ENCODE peak calls at places on chromosomes 13 and 19, in five cellular contexts. O is activated B cell treated with CpG ODN at 0.5 μM for 24 hours, S is brain microvascular endothelial cell, I is neural progenitor cell, R is fibroblast of the aortic adventitia. W is an unnamed sample.

GRCh38 chr13:35478384-35479222 is 2.1 kb upstream of the MAB21L1 start:
- DNase-seq in O (no peak), I (peak), S (no peak), R (no peak), W (no peak)

GRCh38 chr19:16368385-16369305 is 44.0 kb downstream of the KLF2 start:
- DNase-seq in O (no peak), I (no peak), S (no peak), R (no peak), W (no peak)

GRCh38 chr13:93286047-93286446 is 59.4 kb downstream of the GPC6 start:
- DNase-seq in O (no peak), I (peak), S (no peak), R (no peak), W (no peak)

GRCh38 chr19:47267350-47267759 is 7.3 kb upstream of the INAFM1 start:
- DNase-seq in R (no peak), I (no peak), S (no peak), O (no peak), W (peak)

GRCh38 chr13:109628251-109628699 is 158.1 kb downstream of the IRS2 start:
- DNase-seq in S (peak), R (peak), O (no peak), I (no peak), W (no peak)

GRCh38 chr19:44356383-44357111 is at the start of gene ZNF112:
- DNase-seq in S (peak), I (peak), R (peak), O (peak), W (no peak)

GRCh38 chr13:21100994-21101757 is 39.8 kb upstream of the LATS2 start:
- DNase-seq in R (no peak), I (no peak), O (no peak), S (no peak), W (no peak)

GRCh38 chr13:59497845-59498244 is 665.9 kb downstream of the DIAPH3 start:
- DNase-seq in I (no peak), R (no peak), O (no peak), S (no peak), W (no peak)

GRCh38 chr13:103931885-103932284 is 865.7 kb upstream of the SLC10A2 start:
- DNase-seq in S (no peak), O (no peak), I (no peak), R (no peak), W (no peak)

GRCh38 chr19:33241530-33242101 is 16.0 kb upstream of the SLC7A10 start:
- DNase-seq in I (peak), S (no peak), R (no peak), O (no peak), W (no peak)

GRCh38 chr19:9914315-9915207 is 21.8 kb downstream of the OLFM2 start:
- DNase-seq in I (peak), S (peak), R (peak), O (peak), W (peak)

GRCh38 chr13:20390526-20391175 is 135.0 kb downstream of the CRYL1 start:
- DNase-seq in I (no peak), R (no peak), O (no peak), S (no peak), W (no peak)

GRCh38 chr13:75825161-75825560 is 189.0 kb downstream of the LMO7 start:
- DNase-seq in O (no peak), S (no peak), R (no peak), I (no peak), W (no peak)

GRCh38 chr19:4208385-4209094 is 20.8 kb upstream of the EBI3 start:
- DNase-seq in S (peak), I (peak), O (no peak), R (no peak), W (peak)

GRCh38 chr19:31286491-31286890 is 62.7 kb downstream of the TSHZ3 start:
- DNase-seq in S (no peak), I (no peak), R (no peak), O (no peak), W (no peak)

GRCh38 chr19:17307876-17308377 is 1.4 kb upstream of the DDA1 start:
- DNase-seq in R (no peak), I (no peak), S (no peak), O (no peak), W (no peak)

GRCh38 chr13:58619396-58620113 is 988.0 kb downstream of the PCDH17 start:
- DNase-seq in R (no peak), O (no peak), I (peak), S (no peak), W (no peak)

GRCh38 chr13:28493740-28494536 is 990 bp downstream of the FLT1 start:
- DNase-seq in I (peak), S (no peak), O (peak), R (no peak), W (no peak)

GRCh38 chr19:55463583-55464031 is 944 bp downstream of the C19orf85 start:
- DNase-seq in I (no peak), O (no peak), R (no peak), S (no peak), W (no peak)

GRCh38 chr13:34522818-34523217 is 419.3 kb upstream of the NBEA start:
- DNase-seq in I (no peak), O (no peak), R (no peak), S (no peak), W (no peak)

GRCh38 chr13:39779337-39780270 is 124.1 kb downstream of the COG6 start:
- DNase-seq in S (peak), I (no peak), O (no peak), R (peak), W (no peak)

GRCh38 chr13:24127116-24127631 is 33.3 kb upstream of the SPATA13 start:
- DNase-seq in R (no peak), I (no peak), S (no peak), O (no peak), W (no peak)

GRCh38 chr13:74009100-74009668 is 125.0 kb downstream of the KLF12 start:
- DNase-seq in I (no peak), S (no peak), R (no peak), O (no peak), W (no peak)

GRCh38 chr13:44141213-44141724 is 232.4 kb upstream of the SERP2 start:
- DNase-seq in S (no peak), R (peak), O (no peak), I (peak), W (no peak)

GRCh38 chr13:43388282-43389034 is 365.1 kb downstream of the DNAJC15 start:
- DNase-seq in O (no peak), S (no peak), R (no peak), I (no peak), W (no peak)

GRCh38 chr13:113428469-113428865 is 24.8 kb downstream of the ADPRHL1 start:
- DNase-seq in O (no peak), S (no peak), R (no peak), I (no peak), W (no peak)
- TF ChIP-seq CTCF in O (no peak), S (no peak), R (no peak), I (no peak), W (no peak)

GRCh38 chr19:48813123-48813911 is 2.5 kb upstream of the BCAT2 start:
- DNase-seq in I (peak), R (no peak), S (no peak), O (no peak), W (no peak)
- TF ChIP-seq CTCF in I (peak), R (no peak), S (peak), O (no peak), W (peak)

GRCh38 chr19:48370955-48371354 is 6.8 kb downstream of the SYNGR4 start:
- DNase-seq in R (no peak), S (no peak), I (no peak), O (no peak), W (no peak)
- TF ChIP-seq CTCF in R (no peak), S (no peak), I (no peak), O (no peak), W (no peak)

GRCh38 chr13:60583911-60584753 is 187.1 kb downstream of the TDRD3 start:
- DNase-seq in S (peak), I (peak), R (peak), O (no peak), W (no peak)
- TF ChIP-seq CTCF in S (no peak), I (no peak), R (no peak), O (no peak), W (no peak)